ENCODE peak calls at places on chromosomes 7 and 10, in seven cellular contexts. One of them, this sample, is unnamed.

GRCh38 chr7:80373431-80374032 is 138.3 kb downstream of the GNAT3 start:
- DNase-seq in WTC11: no peak
- DNase-seq in colonic mucosa: no peak
- DNase-seq in RWPE2: no peak
- DNase-seq in body of pancreas: no peak
- DNase-seq in epithelial cell of esophagus: peak
- DNase-seq in stimulated activated CD4-positive, alpha-beta T cell treated with anti-CD3 and anti-CD28 coated beads, Interleukin-1b, Interleukin-23, amount 100 ng/mL, for 4 hours: no peak
- DNase-seq in this sample: no peak

GRCh38 chr10:79588800-79589199 is 21.9 kb upstream of the SFTPA1 start:
- DNase-seq in colonic mucosa: no peak
- DNase-seq in body of pancreas: no peak
- DNase-seq in WTC11: no peak
- DNase-seq in RWPE2: no peak
- DNase-seq in stimulated activated CD4-positive, alpha-beta T cell treated with anti-CD3 and anti-CD28 coated beads, Interleukin-1b, Interleukin-23, amount 100 ng/mL, for 4 hours: no peak
- DNase-seq in epithelial cell of esophagus: no peak
- DNase-seq in this sample: no peak

GRCh38 chr10:17206210-17206709 is 4.8 kb upstream of the TRDMT1 start:
- DNase-seq in RWPE2: no peak
- DNase-seq in stimulated activated CD4-positive, alpha-beta T cell treated with anti-CD3 and anti-CD28 coated beads, Interleukin-1b, Interleukin-23, amount 100 ng/mL, for 4 hours: peak
- DNase-seq in WTC11: no peak
- DNase-seq in epithelial cell of esophagus: peak
- DNase-seq in colonic mucosa: no peak
- DNase-seq in body of pancreas: no peak
- DNase-seq in this sample: peak

GRCh38 chr10:44253769-44254462 is 131.0 kb downstream of the CXCL12 start:
- DNase-seq in RWPE2: no peak
- DNase-seq in body of pancreas: peak
- DNase-seq in WTC11: no peak
- DNase-seq in stimulated activated CD4-positive, alpha-beta T cell treated with anti-CD3 and anti-CD28 coated beads, Interleukin-1b, Interleukin-23, amount 100 ng/mL, for 4 hours: no peak
- DNase-seq in colonic mucosa: no peak
- DNase-seq in epithelial cell of esophagus: peak
- DNase-seq in this sample: no peak

GRCh38 chr7:18978108-18978495 is 139.3 kb downstream of the TWIST1 start:
- DNase-seq in body of pancreas: no peak
- DNase-seq in epithelial cell of esophagus: peak
- DNase-seq in colonic mucosa: no peak
- DNase-seq in RWPE2: no peak
- DNase-seq in WTC11: no peak
- DNase-seq in stimulated activated CD4-positive, alpha-beta T cell treated with anti-CD3 and anti-CD28 coated beads, Interleukin-1b, Interleukin-23, amount 100 ng/mL, for 4 hours: no peak
- DNase-seq in this sample: no peak

GRCh38 chr7:1123721-1124120 is 35.8 kb downstream of the GPER1 start:
- DNase-seq in WTC11: peak
- DNase-seq in body of pancreas: peak
- DNase-seq in epithelial cell of esophagus: peak
- DNase-seq in colonic mucosa: peak
- DNase-seq in RWPE2: no peak
- DNase-seq in stimulated activated CD4-positive, alpha-beta T cell treated with anti-CD3 and anti-CD28 coated beads, Interleukin-1b, Interleukin-23, amount 100 ng/mL, for 4 hours: no peak
- DNase-seq in this sample: peak

GRCh38 chr7:5598769-5599371 is 175.2 kb upstream of the TNRC18 start:
- DNase-seq in epithelial cell of esophagus: peak
- DNase-seq in body of pancreas: no peak
- DNase-seq in stimulated activated CD4-positive, alpha-beta T cell treated with anti-CD3 and anti-CD28 coated beads, Interleukin-1b, Interleukin-23, amount 100 ng/mL, for 4 hours: no peak
- DNase-seq in RWPE2: peak
- DNase-seq in WTC11: peak
- DNase-seq in colonic mucosa: no peak
- DNase-seq in this sample: no peak

GRCh38 chr10:23384364-23384763 is 39.8 kb upstream of the C10orf67 start:
- DNase-seq in colonic mucosa: no peak
- DNase-seq in WTC11: no peak
- DNase-seq in stimulated activated CD4-positive, alpha-beta T cell treated with anti-CD3 and anti-CD28 coated beads, Interleukin-1b, Interleukin-23, amount 100 ng/mL, for 4 hours: no peak
- DNase-seq in RWPE2: no peak
- DNase-seq in epithelial cell of esophagus: peak
- DNase-seq in body of pancreas: no peak
- DNase-seq in this sample: no peak

GRCh38 chr7:79361214-79361613 is 92.3 kb downstream of the MAGI2 start:
- DNase-seq in RWPE2: no peak
- DNase-seq in body of pancreas: no peak
- DNase-seq in stimulated activated CD4-positive, alpha-beta T cell treated with anti-CD3 and anti-CD28 coated beads, Interleukin-1b, Interleukin-23, amount 100 ng/mL, for 4 hours: no peak
- DNase-seq in epithelial cell of esophagus: peak
- DNase-seq in WTC11: peak
- DNase-seq in colonic mucosa: no peak
- DNase-seq in this sample: no peak

GRCh38 chr7:127986581-127987461 is 44.4 kb downstream of the LRRC4 start:
- DNase-seq in body of pancreas: peak
- DNase-seq in epithelial cell of esophagus: no peak
- DNase-seq in RWPE2: no peak
- DNase-seq in stimulated activated CD4-positive, alpha-beta T cell treated with anti-CD3 and anti-CD28 coated beads, Interleukin-1b, Interleukin-23, amount 100 ng/mL, for 4 hours: no peak
- DNase-seq in colonic mucosa: no peak
- DNase-seq in WTC11: no peak
- DNase-seq in this sample: no peak

GRCh38 chr10:69629519-69629896 is 539 bp upstream of the FAM241B start:
- DNase-seq in colonic mucosa: no peak
- DNase-seq in stimulated activated CD4-positive, alpha-beta T cell treated with anti-CD3 and anti-CD28 coated beads, Interleukin-1b, Interleukin-23, amount 100 ng/mL, for 4 hours: no peak
- DNase-seq in epithelial cell of esophagus: no peak
- DNase-seq in WTC11: no peak
- DNase-seq in RWPE2: no peak
- DNase-seq in body of pancreas: no peak
- DNase-seq in this sample: no peak

GRCh38 chr7:143938522-143939243 is 3.6 kb downstream of the OR2F2 start:
- DNase-seq in colonic mucosa: no peak
- DNase-seq in body of pancreas: no peak
- DNase-seq in epithelial cell of esophagus: no peak
- DNase-seq in RWPE2: no peak
- DNase-seq in WTC11: no peak
- DNase-seq in stimulated activated CD4-positive, alpha-beta T cell treated with anti-CD3 and anti-CD28 coated beads, Interleukin-1b, Interleukin-23, amount 100 ng/mL, for 4 hours: no peak
- DNase-seq in this sample: no peak

GRCh38 chr7:22127835-22128527 is 182.3 kb upstream of the CDCA7L start:
- DNase-seq in stimulated activated CD4-positive, alpha-beta T cell treated with anti-CD3 and anti-CD28 coated beads, Interleukin-1b, Interleukin-23, amount 100 ng/mL, for 4 hours: no peak
- DNase-seq in body of pancreas: no peak
- DNase-seq in colonic mucosa: no peak
- DNase-seq in WTC11: no peak
- DNase-seq in RWPE2: no peak
- DNase-seq in epithelial cell of esophagus: peak
- DNase-seq in this sample: no peak

GRCh38 chr10:100993986-100994708 is 5.5 kb upstream of the LZTS2 start:
- DNase-seq in stimulated activated CD4-positive, alpha-beta T cell treated with anti-CD3 and anti-CD28 coated beads, Interleukin-1b, Interleukin-23, amount 100 ng/mL, for 4 hours: no peak
- DNase-seq in epithelial cell of esophagus: peak
- DNase-seq in WTC11: no peak
- DNase-seq in colonic mucosa: no peak
- DNase-seq in body of pancreas: no peak
- DNase-seq in RWPE2: no peak
- DNase-seq in this sample: peak

GRCh38 chr7:139648941-139649425 is 125.5 kb downstream of the CLEC2L start:
- DNase-seq in WTC11: no peak
- DNase-seq in epithelial cell of esophagus: no peak
- DNase-seq in stimulated activated CD4-positive, alpha-beta T cell treated with anti-CD3 and anti-CD28 coated beads, Interleukin-1b, Interleukin-23, amount 100 ng/mL, for 4 hours: no peak
- DNase-seq in colonic mucosa: no peak
- DNase-seq in RWPE2: no peak
- DNase-seq in body of pancreas: no peak
- DNase-seq in this sample: no peak

GRCh38 chr7:22563115-22563514 is 63.1 kb upstream of the STEAP1B start:
- DNase-seq in stimulated activated CD4-positive, alpha-beta T cell treated with anti-CD3 and anti-CD28 coated beads, Interleukin-1b, Interleukin-23, amount 100 ng/mL, for 4 hours: no peak
- DNase-seq in colonic mucosa: no peak
- DNase-seq in epithelial cell of esophagus: no peak
- DNase-seq in body of pancreas: no peak
- DNase-seq in RWPE2: no peak
- DNase-seq in WTC11: no peak
- DNase-seq in this sample: no peak

GRCh38 chr7:140661124-140661523 is 11.6 kb upstream of the ADCK2 start:
- DNase-seq in WTC11: no peak
- DNase-seq in colonic mucosa: no peak
- DNase-seq in stimulated activated CD4-positive, alpha-beta T cell treated with anti-CD3 and anti-CD28 coated beads, Interleukin-1b, Interleukin-23, amount 100 ng/mL, for 4 hours: no peak
- DNase-seq in epithelial cell of esophagus: no peak
- DNase-seq in RWPE2: no peak
- DNase-seq in body of pancreas: no peak
- DNase-seq in this sample: no peak

GRCh38 chr7:23680417-23681405 is 712 bp downstream of the FAM221A start:
- DNase-seq in WTC11: peak
- DNase-seq in epithelial cell of esophagus: peak
- DNase-seq in colonic mucosa: peak
- DNase-seq in stimulated activated CD4-positive, alpha-beta T cell treated with anti-CD3 and anti-CD28 coated beads, Interleukin-1b, Interleukin-23, amount 100 ng/mL, for 4 hours: peak
- DNase-seq in body of pancreas: peak
- DNase-seq in RWPE2: no peak
- DNase-seq in this sample: peak

GRCh38 chr10:124657806-124658205 is 86.4 kb downstream of the FAM53B start:
- DNase-seq in WTC11: no peak
- DNase-seq in body of pancreas: no peak
- DNase-seq in RWPE2: no peak
- DNase-seq in stimulated activated CD4-positive, alpha-beta T cell treated with anti-CD3 and anti-CD28 coated beads, Interleukin-1b, Interleukin-23, amount 100 ng/mL, for 4 hours: no peak
- DNase-seq in epithelial cell of esophagus: no peak
- DNase-seq in colonic mucosa: no peak
- DNase-seq in this sample: no peak

GRCh38 chr7:112238852-112239610 is 32.5 kb downstream of the ZNF277 start:
- DNase-seq in epithelial cell of esophagus: peak
- DNase-seq in RWPE2: no peak
- DNase-seq in body of pancreas: no peak
- DNase-seq in stimulated activated CD4-positive, alpha-beta T cell treated with anti-CD3 and anti-CD28 coated beads, Interleukin-1b, Interleukin-23, amount 100 ng/mL, for 4 hours: no peak
- DNase-seq in colonic mucosa: no peak
- DNase-seq in WTC11: no peak
- DNase-seq in this sample: no peak

GRCh38 chr10:23413629-23414089 is 25.2 kb upstream of the OTUD1 start:
- DNase-seq in RWPE2: no peak
- DNase-seq in stimulated activated CD4-positive, alpha-beta T cell treated with anti-CD3 and anti-CD28 coated beads, Interleukin-1b, Interleukin-23, amount 100 ng/mL, for 4 hours: no peak
- DNase-seq in WTC11: no peak
- DNase-seq in body of pancreas: no peak
- DNase-seq in epithelial cell of esophagus: no peak
- DNase-seq in colonic mucosa: no peak
- DNase-seq in this sample: no peak

GRCh38 chr7:148721390-148721789 is 22.7 kb downstream of the CUL1 start:
- DNase-seq in body of pancreas: no peak
- DNase-seq in colonic mucosa: no peak
- DNase-seq in stimulated activated CD4-positive, alpha-beta T cell treated with anti-CD3 and anti-CD28 coated beads, Interleukin-1b, Interleukin-23, amount 100 ng/mL, for 4 hours: no peak
- DNase-seq in epithelial cell of esophagus: no peak
- DNase-seq in WTC11: no peak
- DNase-seq in RWPE2: no peak
- DNase-seq in this sample: no peak

GRCh38 chr10:17213646-17214349 is 12.3 kb upstream of the TRDMT1 start:
- DNase-seq in RWPE2: no peak
- DNase-seq in WTC11: no peak
- DNase-seq in epithelial cell of esophagus: peak
- DNase-seq in stimulated activated CD4-positive, alpha-beta T cell treated with anti-CD3 and anti-CD28 coated beads, Interleukin-1b, Interleukin-23, amount 100 ng/mL, for 4 hours: no peak
- DNase-seq in colonic mucosa: no peak
- DNase-seq in body of pancreas: no peak
- DNase-seq in this sample: no peak

GRCh38 chr7:29300649-29301048 is 106.1 kb downstream of the CHN2 start:
- DNase-seq in colonic mucosa: no peak
- DNase-seq in WTC11: no peak
- DNase-seq in stimulated activated CD4-positive, alpha-beta T cell treated with anti-CD3 and anti-CD28 coated beads, Interleukin-1b, Interleukin-23, amount 100 ng/mL, for 4 hours: no peak
- DNase-seq in RWPE2: no peak
- DNase-seq in epithelial cell of esophagus: no peak
- DNase-seq in body of pancreas: no peak
- DNase-seq in this sample: no peak

GRCh38 chr7:28103984-28104628 is 76.5 kb downstream of the JAZF1 start:
- DNase-seq in stimulated activated CD4-positive, alpha-beta T cell treated with anti-CD3 and anti-CD28 coated beads, Interleukin-1b, Interleukin-23, amount 100 ng/mL, for 4 hours: no peak
- DNase-seq in body of pancreas: no peak
- DNase-seq in epithelial cell of esophagus: peak
- DNase-seq in WTC11: no peak
- DNase-seq in RWPE2: no peak
- DNase-seq in colonic mucosa: no peak
- DNase-seq in this sample: no peak

GRCh38 chr10:31129261-31129660 is 97.6 kb upstream of the ZNF438 start:
- DNase-seq in epithelial cell of esophagus: no peak
- DNase-seq in stimulated activated CD4-positive, alpha-beta T cell treated with anti-CD3 and anti-CD28 coated beads, Interleukin-1b, Interleukin-23, amount 100 ng/mL, for 4 hours: no peak
- DNase-seq in body of pancreas: no peak
- DNase-seq in colonic mucosa: peak
- DNase-seq in WTC11: peak
- DNase-seq in RWPE2: no peak
- DNase-seq in this sample: no peak

GRCh38 chr10:76197293-76197692 is 765.9 kb downstream of the LRMDA start:
- DNase-seq in RWPE2: no peak
- DNase-seq in colonic mucosa: no peak
- DNase-seq in epithelial cell of esophagus: no peak
- DNase-seq in WTC11: no peak
- DNase-seq in stimulated activated CD4-positive, alpha-beta T cell treated with anti-CD3 and anti-CD28 coated beads, Interleukin-1b, Interleukin-23, amount 100 ng/mL, for 4 hours: no peak
- DNase-seq in body of pancreas: no peak
- DNase-seq in this sample: no peak